ENCODE peak calls at places on chromosomes 2 and 18, in ten cellular contexts. D is chondrocyte; B is activated T-cell treated with anti-CD3 and anti-CD28 coated beads, Interleukin-2, amount 50 U/mL, for 24 hours; E is stimulated activated naive B cell treated with anti-CD40 and anti-IgM and Interleukin-4, amounts not matched to agents 10 μg/mL and 1 μg/mL and 100 μg/mL, for 72 hours; G is ELF-1; W is fibroblast of mammary gland; H is cardiac muscle cell; C is AG20443; F is NCI-H1105; S is LoVo. Q is an unnamed sample.

GRCh38 chr2:160389875-160390274 is 103.7 kb downstream of the RBMS1 start:
- DNase-seq in D (no peak), B (no peak), E (no peak), G (no peak), W (peak; percentile 90), H (peak; percentile 61), C (peak; percentile 37), F (no peak), S (no peak), Q (peak; percentile 91)

GRCh38 chr2:127721978-127722355 is 20.7 kb downstream of the SFT2D3 start:
- DNase-seq in D (no peak), B (no peak), E (no peak), G (no peak), W (no peak), H (no peak), C (no peak), F (no peak), S (no peak), Q (peak; percentile 54)

GRCh38 chr2:121682396-121683298 is 33.4 kb upstream of the CLASP1 start:
- DNase-seq in D (no peak), B (no peak), E (no peak), G (peak; percentile 26), W (no peak), H (no peak), C (no peak), F (no peak), S (no peak), Q (no peak)

GRCh38 chr2:73828818-73829570 is at the start of gene STAMBP:
- DNase-seq in D (peak; percentile 96), B (peak; percentile 91), E (peak; percentile 86), G (peak; percentile 97), W (peak; percentile 95), H (peak; percentile 97), C (peak; percentile 95), F (peak; percentile 87), S (peak; percentile 95), Q (peak; percentile 98)

GRCh38 chr2:142857247-142858154 is 20.0 kb upstream of the KYNU start:
- DNase-seq in D (no peak), B (no peak), E (no peak), G (no peak), W (peak; percentile 44), H (peak; percentile 52), C (peak; percentile 10), F (no peak), S (no peak), Q (peak; percentile 79)

GRCh38 chr18:75456277-75456676 is 28.8 kb upstream of the SMIM21 start:
- DNase-seq in D (no peak), B (peak; percentile 37), E (no peak), G (peak; percentile 46), W (peak; percentile 25), H (peak; percentile 17), C (no peak), F (no peak), S (no peak), Q (no peak)

GRCh38 chr2:236661064-236661761 is 91.6 kb downstream of the ACKR3 start:
- DNase-seq in D (no peak), B (no peak), E (no peak), G (peak; percentile 70), W (peak; percentile 80), H (peak; percentile 56), C (peak; percentile 46), F (no peak), S (no peak), Q (peak; percentile 70)

GRCh38 chr2:118604346-118604745 is 243.1 kb downstream of the EN1 start:
- DNase-seq in D (no peak), B (no peak), E (no peak), G (no peak), W (no peak), H (no peak), C (no peak), F (no peak), S (no peak), Q (no peak)

GRCh38 chr2:39380525-39381150 is 56.4 kb downstream of the MAP4K3 start:
- DNase-seq in D (no peak), B (no peak), E (no peak), G (no peak), W (peak; percentile 32), H (peak; percentile 23), C (no peak), F (no peak), S (no peak), Q (peak; percentile 31)

GRCh38 chr2:144431384-144431783 is 88.5 kb downstream of the ZEB2 start:
- DNase-seq in D (no peak), B (no peak), E (no peak), G (no peak), W (no peak), H (no peak), C (no peak), F (peak; percentile 84), S (no peak), Q (no peak)

GRCh38 chr2:203688798-203689197 is 17.6 kb upstream of the CD28 start:
- DNase-seq in D (no peak), B (no peak), E (peak; percentile 37), G (peak; percentile 14), W (peak; percentile 93), H (peak; percentile 90), C (peak; percentile 57), F (no peak), S (no peak), Q (peak; percentile 88)

GRCh38 chr18:9506046-9506792 is 30.9 kb downstream of the RALBP1 start:
- DNase-seq in D (no peak), B (no peak), E (no peak), G (no peak), W (no peak), H (peak; percentile 21), C (no peak), F (no peak), S (peak; percentile 8), Q (peak; percentile 49)

GRCh38 chr2:157184161-157184910 is 73.2 kb upstream of the GALNT5 start:
- DNase-seq in D (no peak), B (no peak), E (no peak), G (no peak), W (peak; percentile 57), H (no peak), C (no peak), F (no peak), S (no peak), Q (no peak)

GRCh38 chr2:11155326-11156059 is at the start of gene SLC66A3:
- DNase-seq in D (no peak), B (no peak), E (peak; percentile 78), G (peak; percentile 92), W (peak; percentile 81), H (peak; percentile 95), C (no peak), F (peak; percentile 88), S (peak; percentile 93), Q (peak; percentile 84)

GRCh38 chr2:236993-237539 is 26.8 kb downstream of the SH3YL1 start:
- DNase-seq in D (no peak), B (no peak), E (no peak), G (no peak), W (no peak), H (no peak), C (no peak), F (no peak), S (no peak), Q (no peak)

GRCh38 chr2:15606481-15607441 is 15.1 kb downstream of the DDX1 start:
- DNase-seq in D (no peak), B (no peak), E (no peak), G (no peak), W (no peak), H (no peak), C (no peak), F (no peak), S (no peak), Q (no peak)

GRCh38 chr2:29080886-29081743 is 6.8 kb upstream of the PCARE start:
- DNase-seq in D (no peak), B (no peak), E (no peak), G (no peak), W (peak; percentile 55), H (peak; percentile 67), C (no peak), F (no peak), S (no peak), Q (peak; percentile 57)

GRCh38 chr2:38655441-38655840 is 10.5 kb upstream of the GALM start:
- DNase-seq in D (no peak), B (no peak), E (no peak), G (no peak), W (no peak), H (no peak), C (no peak), F (no peak), S (no peak), Q (no peak)

GRCh38 chr2:109457811-109458210 is 156.0 kb downstream of the SEPTIN10 start:
- DNase-seq in D (no peak), B (no peak), E (no peak), G (no peak), W (no peak), H (no peak), C (no peak), F (no peak), S (no peak), Q (no peak)

GRCh38 chr18:63817441-63818051 is 42.3 kb downstream of the SERPINB7 start:
- DNase-seq in D (no peak), B (no peak), E (no peak), G (no peak), W (peak; percentile 67), H (peak; percentile 61), C (peak; percentile 53), F (no peak), S (no peak), Q (no peak)

GRCh38 chr18:60247103-60247502 is 125.5 kb downstream of the MC4R start:
- DNase-seq in D (no peak), B (no peak), E (no peak), G (no peak), W (no peak), H (no peak), C (no peak), F (no peak), S (no peak), Q (no peak)

GRCh38 chr2:48459921-48460320 is 70.0 kb upstream of the STON1 start:
- DNase-seq in D (no peak), B (no peak), E (no peak), G (no peak), W (no peak), H (no peak), C (no peak), F (no peak), S (no peak), Q (no peak)

GRCh38 chr2:205682239-205683021 is at the start of gene NRP2:
- DNase-seq in D (peak; percentile 96), B (peak; percentile 68), E (peak; percentile 57), G (peak; percentile 95), W (peak; percentile 76), H (peak; percentile 91), C (peak; percentile 85), F (peak; percentile 64), S (peak; percentile 83), Q (peak; percentile 84)

GRCh38 chr18:36380173-36380827 is 82.8 kb downstream of the FHOD3 start:
- DNase-seq in D (no peak), B (no peak), E (no peak), G (no peak), W (no peak), H (no peak), C (no peak), F (no peak), S (no peak), Q (no peak)

GRCh38 chr2:141933226-141933625 is 197.6 kb downstream of the LRP1B start:
- DNase-seq in D (no peak), B (no peak), E (no peak), G (no peak), W (no peak), H (no peak), C (no peak), F (no peak), S (no peak), Q (no peak)